ENCODE peak calls at places on chromosomes 6 and 20, in five cellular contexts. T, S, D, H and R are unnamed samples.

GRCh38 chr6:34308483-34308882 is 59.7 kb upstream of the SMIM29 start:
- DNase-seq in T (no peak), D (no peak), S (no peak), H (no peak), R (no peak)

GRCh38 chr6:149212202-149212601 is 105.3 kb upstream of the TAB2 start:
- DNase-seq in D (no peak), S (no peak), H (no peak), T (no peak), R (no peak)

GRCh38 chr6:6614096-6614964 is 25.8 kb downstream of the LY86 start:
- DNase-seq in T (no peak), S (no peak), D (no peak), H (no peak), R (no peak)

GRCh38 chr6:47078991-47079390 is 36.9 kb upstream of the ADGRF1 start:
- DNase-seq in D (no peak), H (no peak), T (no peak), S (no peak), R (no peak)

GRCh38 chr6:153215242-153215641 is 84.2 kb upstream of the RGS17 start:
- DNase-seq in D (no peak), H (no peak), S (no peak), T (no peak), R (no peak)

GRCh38 chr6:166058064-166058739 is 109.4 kb downstream of the TBXT start:
- DNase-seq in D (peak; percentile 25), H (no peak), T (no peak), S (no peak), R (no peak)

GRCh38 chr20:47681977-47682812 is 103.1 kb downstream of the SULF2 start:
- DNase-seq in T (no peak), D (no peak), S (peak; percentile 54), H (no peak), R (no peak)

GRCh38 chr6:79544939-79545450 is 7.8 kb upstream of the LCA5 start:
- DNase-seq in S (peak; percentile 99), D (peak; percentile 75), T (peak; percentile 93), H (peak; percentile 95), R (peak; percentile 86)

GRCh38 chr6:128251445-128251844 is 269.0 kb downstream of the PTPRK start:
- DNase-seq in H (no peak), T (no peak), D (no peak), S (no peak), R (no peak)

GRCh38 chr20:50415516-50416268 is 94.5 kb upstream of the PTPN1 start:
- DNase-seq in D (peak; percentile 79), T (peak; percentile 77), S (peak; percentile 75), H (peak; percentile 59), R (peak; percentile 38)

GRCh38 chr20:50304501-50304856 is 113.8 kb downstream of the CEBPB start:
- DNase-seq in D (peak; percentile 62), S (no peak), T (peak; percentile 41), H (peak; percentile 17), R (no peak)

GRCh38 chr6:149454405-149454848 is 30.4 kb downstream of the ZC3H12D start:
- DNase-seq in T (no peak), D (peak; percentile 56), H (no peak), S (peak; percentile 26), R (no peak)

GRCh38 chr20:16538779-16539178 is 34.5 kb downstream of the KIF16B start:
- DNase-seq in H (no peak), T (no peak), D (no peak), S (no peak), R (no peak)

GRCh38 chr6:152368761-152369624 is 268.2 kb downstream of the SYNE1 start:
- DNase-seq in S (peak; percentile 33), D (no peak), T (no peak), H (no peak), R (peak; percentile 55)

GRCh38 chr20:63544958-63545516 is 2.5 kb downstream of the SRMS start:
- DNase-seq in D (no peak), S (no peak), T (no peak), H (no peak), R (no peak)

GRCh38 chr20:33191484-33191883 is 23.5 kb downstream of the BPIFA2 start:
- DNase-seq in T (no peak), S (no peak), H (no peak), D (no peak), R (no peak)

GRCh38 chr6:121430514-121431460 is 4.7 kb upstream of the GJA1 start:
- DNase-seq in T (no peak), S (peak; percentile 77), H (no peak), D (peak; percentile 50), R (peak; percentile 59)

GRCh38 chr6:84763397-84764331 is 734 bp downstream of the TBX18 start:
- DNase-seq in S (peak; percentile 89), D (peak; percentile 56), H (peak; percentile 42), T (peak; percentile 77), R (peak; percentile 70)

GRCh38 chr6:166959906-166960608 is 3.7 kb upstream of the RNASET2 start:
- DNase-seq in H (no peak), S (peak; percentile 48), T (no peak), D (no peak), R (no peak)

GRCh38 chr6:11322252-11322885 is 89.9 kb upstream of the NEDD9 start:
- DNase-seq in S (no peak), T (no peak), H (no peak), D (no peak), R (no peak)

GRCh38 chr6:89145962-89146747 is at the start of gene PM20D2:
- DNase-seq in S (peak; percentile 63), D (peak; percentile 97), H (peak; percentile 72), T (peak; percentile 84), R (peak; percentile 79)

GRCh38 chr20:46253391-46253790 is 54.9 kb downstream of the CDH22 start:
- DNase-seq in H (peak; percentile 63), T (peak; percentile 83), S (no peak), D (peak; percentile 83), R (peak; percentile 64)

GRCh38 chr6:49666480-49666879 is 29.8 kb upstream of the RHAG start:
- DNase-seq in T (no peak), S (no peak), H (no peak), D (no peak), R (no peak)

GRCh38 chr6:105402981-105403935 is at the start of gene PREP:
- DNase-seq in T (peak; percentile 85), D (peak; percentile 94), H (peak; percentile 80), S (peak; percentile 85), R (peak; percentile 92)

GRCh38 chr20:18066421-18067333 is 9.0 kb upstream of the OVOL2 start:
- DNase-seq in H (no peak), D (no peak), S (no peak), T (peak; percentile 40), R (no peak)

DNA sequence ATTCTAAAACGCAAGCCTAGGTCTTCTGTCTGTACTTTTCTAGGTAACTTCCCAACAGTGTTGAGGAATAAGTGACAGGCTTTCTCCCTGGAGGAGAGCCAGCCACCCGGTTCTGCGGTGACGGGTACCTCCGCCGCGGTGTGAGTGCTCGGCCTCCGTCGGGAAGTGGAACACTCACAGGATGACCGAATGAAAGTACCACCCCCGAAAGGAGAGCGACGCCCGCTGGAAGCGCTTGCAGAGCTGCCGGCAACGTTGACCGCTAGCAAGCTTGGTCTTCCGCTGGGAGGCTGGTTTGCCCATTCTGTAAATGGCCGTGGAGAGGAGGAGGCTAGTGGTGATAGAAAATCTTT is 581 bp upstream of the TMEM242 start:
- DNase-seq in T (peak; percentile 91), S (peak; percentile 89), H (peak; percentile 84), D (peak; percentile 78), R (peak; percentile 83)
- H3K4me1 ChIP-seq in T (no peaks in the 10 kb centered on the region), S (peaks cover 32% of the 10 kb centered on the region), H (no peaks in the 10 kb centered on the region), D (peaks cover 15% of the 10 kb centered on the region), R (peaks cover 4% of the 10 kb centered on the region)

GRCh38 chr6:158769696-158770446 is 49.3 kb downstream of the EZR start:
- DNase-seq in H (no peak), T (no peak), D (no peak), S (no peak), R (no peak)
- H3K9ac ChIP-seq in H (no peak overlapping the region), T (no peak overlapping the region), D (no peak overlapping the region), S (no peak overlapping the region), R (no peak overlapping the region)

DNA sequence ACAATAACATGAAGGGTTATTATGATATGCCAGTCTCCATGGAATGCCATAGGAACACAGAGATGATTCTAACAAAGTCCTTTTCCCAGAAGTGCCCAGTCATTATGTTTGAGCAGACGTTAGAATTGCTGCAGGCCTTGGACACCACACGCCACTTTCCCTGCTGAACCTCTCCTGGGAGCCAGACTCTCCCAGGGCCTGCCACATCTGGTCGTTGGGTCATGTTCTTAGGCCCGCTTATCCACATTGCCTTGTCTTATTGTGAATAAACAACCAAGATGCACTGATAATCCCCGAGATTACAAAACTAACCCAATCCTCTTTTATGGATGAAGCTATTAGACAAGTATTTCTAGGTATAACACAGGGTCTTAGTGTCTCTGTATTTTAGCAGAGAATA is 276.5 kb upstream of the CITED2 start:
- DNase-seq in T (no peak), S (no peak), H (no peak), D (peak; percentile 5), R (no peak)
- H3K4me1 ChIP-seq in T (peaks cover 4% of the 10 kb centered on the region), S (no peaks in the 10 kb centered on the region), H (no peaks in the 10 kb centered on the region), D (no peaks in the 10 kb centered on the region), R (peaks cover 36% of the 10 kb centered on the region)

DNA sequence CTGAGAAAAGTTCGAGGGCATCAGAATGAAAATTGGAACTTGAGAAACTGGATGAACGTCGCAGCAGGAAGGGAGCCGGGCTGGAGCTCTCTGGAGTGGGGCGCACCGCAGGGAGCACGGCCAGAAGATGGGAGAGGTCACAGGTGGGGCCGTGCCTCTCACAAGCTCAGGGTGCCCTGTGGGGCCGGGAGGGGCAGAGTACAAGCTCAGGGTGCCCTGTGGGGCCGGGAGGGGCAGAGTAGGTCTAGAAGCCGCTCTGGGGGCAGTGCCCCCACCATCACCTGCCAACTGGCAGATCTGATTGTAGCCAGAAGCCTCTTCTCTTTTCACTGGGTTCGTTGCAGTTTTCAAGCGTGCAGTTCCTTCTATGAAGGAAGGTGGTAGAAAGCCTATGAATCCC is 61.1 kb upstream of the SNX9 start:
- DNase-seq in T (no peak), D (no peak), H (no peak), S (no peak), R (no peak)
- H3K9ac ChIP-seq in T (no peak overlapping the region), D (no peak overlapping the region), H (no peak overlapping the region), S (no peak overlapping the region), R (no peak overlapping the region)

GRCh38 chr20:1842281-1842680 is 52.9 kb upstream of the SIRPA start:
- DNase-seq in D (no peak), H (no peak), T (no peak), S (no peak), R (no peak)
- H3K4me1 ChIP-seq in D (peaks cover 18% of the 10 kb centered on the region), H (no peaks in the 10 kb centered on the region), T (no peaks in the 10 kb centered on the region), S (no peaks in the 10 kb centered on the region), R (peaks cover 3% of the 10 kb centered on the region)

DNA sequence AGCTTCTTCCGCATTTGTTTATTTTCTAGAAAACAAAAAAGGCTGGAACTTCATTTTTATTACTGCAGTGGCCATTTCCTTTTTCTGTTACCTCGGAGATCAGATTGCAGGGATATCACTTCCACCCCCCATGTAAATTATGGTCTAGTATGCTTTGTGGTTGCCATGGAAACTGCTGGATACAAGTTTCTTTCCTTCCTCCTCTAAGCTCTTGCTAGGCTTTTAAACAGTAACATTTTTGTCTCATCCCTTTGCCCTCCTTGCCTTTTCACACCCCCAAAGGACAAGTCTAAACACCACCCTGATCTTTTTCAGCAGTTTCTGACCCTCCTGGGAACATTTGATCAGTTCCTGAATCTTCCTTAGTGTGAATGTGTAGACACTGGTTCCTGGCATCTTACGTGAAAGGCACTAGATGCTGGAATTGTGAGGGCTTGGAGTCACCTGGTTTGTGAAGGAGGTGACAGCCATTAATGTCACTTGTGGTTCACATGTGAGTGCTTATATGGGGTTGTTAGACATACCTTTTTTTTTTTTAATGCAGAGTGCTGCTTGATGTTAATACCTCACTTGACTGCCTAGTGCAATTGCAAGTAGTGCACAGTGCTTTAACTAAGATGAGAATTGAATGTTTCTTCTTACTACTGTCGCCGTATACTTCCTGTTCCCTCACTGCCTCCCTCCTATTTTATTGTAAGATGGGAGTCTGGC is 181.6 kb downstream of the JARID2 start:
- DNase-seq in T (peak; percentile 47), D (no peak), H (no peak), S (peak; percentile 40), R (no peak)
- H3K9ac ChIP-seq in T (no peak overlapping the region), D (no peak overlapping the region), H (no peak overlapping the region), S (no peak overlapping the region), R (no peak overlapping the region)